ENCODE peak calls at places on chromosomes 2 and 18, in four cellular contexts. M is NCI-H1092 treated with DMSO at 0.1 percent for 48 hours, J is HTR-8/SVneo, F is IMR-90. W is an unnamed sample.

GRCh38 chr2:203871371-203871983 is 3.9 kb downstream of the CTLA4 start:
- DNase-seq in M (no peak), J (no peak), F (no peak), W (no peak)

GRCh38 chr18:70693196-70693595 is 404.4 kb downstream of the SOCS6 start:
- DNase-seq in M (no peak), J (no peak), F (peak; percentile 52), W (peak; percentile 22)

GRCh38 chr2:54579682-54580349 is 123.7 kb downstream of the SPTBN1 start:
- DNase-seq in M (no peak), J (no peak), F (no peak), W (no peak)

GRCh38 chr2:195532255-195532627 is 124.8 kb upstream of the SLC39A10 start:
- DNase-seq in M (no peak), J (no peak), F (no peak), W (no peak)

GRCh38 chr2:159133795-159134194 is 152.7 kb downstream of the WDSUB1 start:
- DNase-seq in M (no peak), J (no peak), F (peak; percentile 61), W (peak; percentile 59)

GRCh38 chr18:64110692-64111480 is 38.0 kb downstream of the LINC00305 start:
- DNase-seq in M (peak; percentile 66), J (peak; percentile 3), F (no peak), W (peak; percentile 19)

GRCh38 chr2:30756051-30756719 is 51.1 kb downstream of the CAPN13 start:
- DNase-seq in M (no peak), J (peak; percentile 15), F (no peak), W (peak; percentile 25)

GRCh38 chr18:48644029-48644428 is 105.2 kb downstream of the CTIF start:
- DNase-seq in M (no peak), J (no peak), F (no peak), W (no peak)

GRCh38 chr2:207546822-207547221 is 17.1 kb downstream of the CREB1 start:
- DNase-seq in M (no peak), J (no peak), F (no peak), W (no peak)

GRCh38 chr2:206113148-206113547 is 27.2 kb upstream of the INO80D start:
- DNase-seq in M (no peak), J (no peak), F (peak; percentile 45), W (peak; percentile 2)

GRCh38 chr2:8684421-8684884 is 2.6 kb downstream of the ID2 start:
- DNase-seq in M (peak; percentile 51), J (no peak), F (peak; percentile 47), W (no peak)

GRCh38 chr2:45851576-45852304 is 200.3 kb downstream of the PRKCE start:
- DNase-seq in M (no peak), J (peak; percentile 66), F (peak; percentile 74), W (peak; percentile 68)

GRCh38 chr2:191746306-191746705 is 68.4 kb downstream of the NABP1 start:
- DNase-seq in M (no peak), J (no peak), F (no peak), W (no peak)

GRCh38 chr2:240989451-240990265 is 8.8 kb upstream of the SNED1 start:
- DNase-seq in M (no peak), J (no peak), F (peak; percentile 16), W (no peak)

GRCh38 chr2:223123859-223124610 is 72.0 kb downstream of the KCNE4 start:
- DNase-seq in M (no peak), J (no peak), F (peak; percentile 22), W (no peak)

GRCh38 chr2:126900646-126901319 is 2.1 kb downstream of the TEX51 start:
- DNase-seq in M (no peak), J (no peak), F (no peak), W (no peak)

GRCh38 chr2:239143858-239144712 is 256.7 kb downstream of the HDAC4 start:
- DNase-seq in M (peak; percentile 6), J (peak; percentile 63), F (peak; percentile 53), W (peak; percentile 25)

GRCh38 chr2:120995656-120996190 is 260.1 kb downstream of the GLI2 start:
- DNase-seq in M (no peak), J (no peak), F (no peak), W (no peak)

GRCh38 chr18:80176334-80177080 is 67.4 kb downstream of the ADNP2 start:
- DNase-seq in M (peak; percentile 21), J (no peak), F (peak; percentile 54), W (no peak)

GRCh38 chr2:43777306-43777926 is 3.6 kb downstream of the DYNC2LI1 start:
- DNase-seq in M (no peak), J (no peak), F (no peak), W (no peak)

GRCh38 chr2:88897718-88898117 is 206.2 kb downstream of the RPIA start:
- DNase-seq in M (no peak), J (no peak), F (no peak), W (no peak)

GRCh38 chr18:54284967-54285785 is 15.9 kb downstream of the POLI start:
- DNase-seq in M (no peak), J (no peak), F (peak; percentile 75), W (peak; percentile 79)

GRCh38 chr2:187874786-187875185 is 320.6 kb upstream of the TFPI start:
- DNase-seq in M (no peak), J (no peak), F (peak; percentile 2), W (no peak)

GRCh38 chr2:58354230-58354629 is 113.1 kb upstream of the FANCL start:
- DNase-seq in M (no peak), J (no peak), F (no peak), W (no peak)

GRCh38 chr2:196607073-196607472 is 32.4 kb upstream of the CCDC150 start:
- DNase-seq in M (peak; percentile 59), J (no peak), F (peak; percentile 56), W (peak; percentile 34)

GRCh38 chr2:170310876-170311502 is 133.0 kb downstream of the MYO3B start:
- DNase-seq in M (no peak), J (no peak), F (no peak), W (no peak)

GRCh38 chr2:150219861-150220260 is 267.6 kb downstream of the RND3 start:
- DNase-seq in M (no peak), J (no peak), F (no peak), W (no peak)

GRCh38 chr2:236632295-236633218 is 62.9 kb downstream of the ACKR3 start:
- DNase-seq in M (no peak), J (no peak), F (no peak), W (no peak)

GRCh38 chr2:107808986-107809385 is 17.7 kb upstream of the RGPD4 start:
- DNase-seq in M (peak; percentile 48), J (no peak), F (no peak), W (peak; percentile 12)

GRCh38 chr18:45557779-45558178 is 57.5 kb upstream of the SLC14A2 start:
- DNase-seq in M (no peak), J (no peak), F (no peak), W (no peak)

GRCh38 chr2:74002515-74003391 is 18.0 kb downstream of the TET3 start:
- DNase-seq in M (peak; percentile 68), J (peak; percentile 92), F (peak; percentile 83), W (peak; percentile 57)

W was measured in brain microvascular endothelial cell.